ENCODE peak calls at places on chromosomes 7 and 10, in six cellular contexts. A, R, E, Y, N and P are unnamed samples.

GRCh38 chr10:63711866-63712716 is 190.9 kb downstream of the REEP3 start:
- DNase-seq in E (peak; percentile 94), N (peak; percentile 98), A (peak; percentile 89), Y (peak; percentile 96), R (peak; percentile 92), P (peak; percentile 98)

GRCh38 chr7:156857757-156858156 is 35.2 kb downstream of the LMBR1 start:
- DNase-seq in Y (no peak), E (no peak), R (no peak), A (no peak), N (no peak), P (no peak)

GRCh38 chr10:78549536-78549935 is 515.9 kb downstream of the RPS24 start:
- DNase-seq in R (no peak), N (no peak), Y (no peak), A (no peak), E (no peak), P (no peak)

GRCh38 chr7:75953431-75953830 is 38.5 kb downstream of the POR start:
- DNase-seq in Y (no peak), R (no peak), E (no peak), A (no peak), N (peak; percentile 46), P (no peak)

GRCh38 chr10:51397695-51398094 is 301.7 kb downstream of the CSTF2T start:
- DNase-seq in E (peak; percentile 67), R (peak; percentile 58), A (peak; percentile 56), N (peak; percentile 84), Y (peak; percentile 82), P (peak; percentile 79)

GRCh38 chr10:109851595-109851994 is 71.7 kb downstream of the XPNPEP1 start:
- DNase-seq in N (no peak), A (no peak), E (no peak), Y (no peak), R (no peak), P (no peak)

GRCh38 chr10:61140765-61141392 is 196.9 kb upstream of the RHOBTB1 start:
- DNase-seq in R (peak; percentile 48), Y (peak; percentile 85), N (peak; percentile 50), E (peak; percentile 40), A (peak; percentile 86), P (peak; percentile 79)

GRCh38 chr10:14276200-14276599 is 54.5 kb downstream of the FRMD4A start:
- DNase-seq in R (no peak), E (no peak), A (no peak), Y (no peak), N (no peak), P (no peak)

GRCh38 chr10:86349474-86349873 is 17.1 kb downstream of the GRID1 start:
- DNase-seq in N (no peak), R (no peak), A (peak; percentile 26), Y (peak; percentile 10), E (no peak), P (no peak)

GRCh38 chr10:75743231-75743864 is 311.9 kb downstream of the LRMDA start:
- DNase-seq in Y (no peak), N (no peak), A (peak; percentile 5), R (no peak), E (no peak), P (no peak)

GRCh38 chr7:116601426-116601825 is 70.6 kb upstream of the MET start:
- DNase-seq in E (no peak), R (no peak), N (no peak), Y (no peak), A (no peak), P (no peak)

GRCh38 chr7:47482013-47482761 is 99.7 kb downstream of the TNS3 start:
- DNase-seq in Y (peak; percentile 83), N (peak; percentile 87), A (peak; percentile 94), E (peak; percentile 70), R (no peak), P (peak; percentile 92)

GRCh38 chr7:120600607-120601006 is 257.3 kb downstream of the TSPAN12 start:
- DNase-seq in E (no peak), A (no peak), Y (no peak), N (no peak), R (no peak), P (no peak)

GRCh38 chr7:24336461-24336860 is 52.5 kb downstream of the NPY start:
- DNase-seq in Y (no peak), R (no peak), A (no peak), E (no peak), N (no peak), P (no peak)

GRCh38 chr7:130179631-130180030 is 25.6 kb downstream of the TMEM209 start:
- DNase-seq in E (no peak), R (no peak), Y (no peak), A (no peak), N (no peak), P (no peak)

GRCh38 chr7:116142850-116143249 is 67.5 kb upstream of the TES start:
- DNase-seq in E (no peak), A (no peak), N (no peak), R (no peak), Y (no peak), P (no peak)

GRCh38 chr10:91035650-91036292 is 114.9 kb upstream of the ANKRD1 start:
- DNase-seq in E (no peak), Y (no peak), N (no peak), R (no peak), A (no peak), P (no peak)

GRCh38 chr7:158327571-158328180 is 259.9 kb downstream of the PTPRN2 start:
- DNase-seq in N (no peak), E (no peak), R (no peak), Y (no peak), A (no peak), P (no peak)

GRCh38 chr7:14303536-14303935 is 314.1 kb upstream of the ETV1 start:
- DNase-seq in E (no peak), A (no peak), N (no peak), R (no peak), Y (no peak), P (no peak)

GRCh38 chr7:51138121-51139085 is 178.2 kb downstream of the COBL start:
- DNase-seq in N (no peak), A (no peak), E (no peak), R (no peak), Y (no peak), P (no peak)

GRCh38 chr7:8228068-8228467 is 33.9 kb downstream of the ICA1 start:
- DNase-seq in A (no peak), R (no peak), N (no peak), E (no peak), Y (no peak), P (no peak)

GRCh38 chr10:35559416-35559815 is 45.7 kb upstream of the GJD4 start:
- DNase-seq in E (no peak), A (no peak), Y (no peak), R (no peak), N (no peak), P (no peak)

GRCh38 chr7:143145-143751 is 49.1 kb upstream of the FAM20C start:
- DNase-seq in R (no peak), N (no peak), A (no peak), Y (no peak), E (no peak), P (no peak)

GRCh38 chr7:129438839-129439640 is 4.8 kb downstream of the STRIP2 start:
- DNase-seq in N (no peak), A (peak; percentile 86), E (no peak), Y (peak; percentile 68), R (no peak), P (peak; percentile 28)

GRCh38 chr10:112289373-112290053 is 6.3 kb downstream of the TECTB start:
- DNase-seq in A (no peak), Y (no peak), N (no peak), E (no peak), R (no peak), P (no peak)

GRCh38 chr7:151689196-151689971 is 169.7 kb upstream of the RHEB start:
- DNase-seq in R (no peak), E (peak; percentile 62), Y (no peak), N (no peak), A (no peak), P (no peak)

GRCh38 chr7:156456503-156457115 is 184.0 kb upstream of the RNF32 start:
- DNase-seq in E (no peak), R (no peak), A (no peak), N (no peak), Y (no peak), P (no peak)

GRCh38 chr10:33810986-33811385 is 476.5 kb upstream of the NRP1 start:
- DNase-seq in R (no peak), A (no peak), N (no peak), E (no peak), Y (no peak), P (no peak)

GRCh38 chr10:122044045-122044661 is 55.2 kb downstream of the TACC2 start:
- DNase-seq in E (peak; percentile 54), N (no peak), R (peak; percentile 64), A (peak; percentile 42), Y (no peak), P (peak; percentile 35)

DNA sequence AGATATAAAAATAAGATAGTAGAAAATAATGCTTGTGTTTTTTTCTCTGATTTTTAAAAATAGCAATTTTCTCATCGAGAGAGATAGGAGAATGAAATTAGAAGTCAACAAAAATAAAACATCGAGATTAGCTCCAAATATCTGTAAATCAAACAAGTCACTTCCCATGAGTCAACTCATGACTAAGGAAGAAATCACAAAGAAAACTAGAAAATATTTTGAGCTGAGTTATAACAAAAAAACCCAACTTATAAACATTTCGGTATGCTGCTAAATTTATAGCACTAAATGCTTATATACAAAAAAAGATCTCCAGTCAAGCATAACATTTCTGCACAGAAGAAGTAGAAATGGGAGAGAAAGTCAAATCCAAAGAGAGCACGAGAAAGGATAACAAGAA is 140.1 kb downstream of the ITGA8 start:
- DNase-seq in E (no peak), Y (peak; percentile 18), R (no peak), N (no peak), A (peak; percentile 34), P (peak; percentile 53)
- TF ChIP-seq CTCF in E (no peak), Y (no peak), R (no peak), N (no peak), A (no peak), P (no peak)

DNA sequence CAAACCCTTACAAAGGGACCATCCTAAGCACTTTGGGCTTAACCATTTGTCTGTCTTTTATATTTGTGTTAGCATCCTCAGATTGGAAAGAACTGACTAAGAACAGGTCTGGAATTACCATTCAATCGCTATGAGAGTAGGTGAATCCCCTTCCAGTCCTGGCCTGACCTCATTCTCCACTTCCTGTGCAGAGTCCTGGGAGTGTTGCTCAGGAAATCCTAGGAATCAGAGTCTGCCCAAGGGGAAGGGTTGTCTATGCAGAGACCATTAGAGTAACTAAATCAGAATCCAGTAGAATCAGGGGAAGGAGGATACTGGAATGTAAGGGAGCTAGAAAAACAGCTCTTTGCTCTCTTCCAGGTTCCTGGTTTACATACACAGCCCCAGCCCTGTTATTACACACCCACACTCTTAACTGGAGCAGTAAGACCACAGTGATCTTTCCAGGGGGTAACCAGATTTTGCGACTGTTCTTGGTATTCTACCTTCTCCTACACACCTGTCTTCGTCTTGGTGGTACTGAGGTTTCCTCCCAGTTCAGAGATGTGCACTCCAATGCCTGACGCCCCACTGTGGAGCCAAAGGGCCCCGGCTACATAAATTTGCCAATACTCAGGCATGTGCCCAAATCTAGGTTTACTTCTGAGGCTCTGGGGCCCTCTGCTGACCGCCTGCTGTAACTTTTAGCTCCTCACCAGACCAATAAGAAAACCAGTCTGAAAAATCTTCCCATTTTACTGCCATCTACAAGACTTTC is 103.7 kb downstream of the RNF216 start:
- DNase-seq in N (peak; percentile 74), E (peak; percentile 76), Y (peak; percentile 83), A (peak; percentile 88), R (peak; percentile 73), P (peak; percentile 78)
- H3K4me3 ChIP-seq in N (no peak overlapping the region), E (no peak overlapping the region), Y (no peak overlapping the region), A (no peak overlapping the region), R (no peak overlapping the region), P (no peak overlapping the region)

GRCh38 chr7:16210171-16210570 is 211.2 kb downstream of the CRPPA start:
- DNase-seq in Y (no peak), A (no peak), R (no peak), E (no peak), N (no peak), P (no peak)
- TF ChIP-seq CTCF in Y (no peak), A (no peak), R (no peak), E (no peak), N (no peak), P (no peak)

GRCh38 chr10:126463306-126463705 is 75.0 kb upstream of the ADAM12 start:
- DNase-seq in Y (no peak), R (no peak), N (no peak), E (no peak), A (no peak), P (no peak)
- H3K4me3 ChIP-seq in Y (no peak overlapping the region), R (no peak overlapping the region), N (no peak overlapping the region), E (no peak overlapping the region), A (no peak overlapping the region), P (no peak overlapping the region)